ENCODE peak calls at places on chromosomes 11 and 22, in four cellular contexts. P is sigmoid colon; X is effector memory CD4-positive, alpha-beta T cell; C is WERI-Rb-1. S is an unnamed sample. For H3K36me3, the result is how much of the 10 kb centered on the place peaks cover.

GRCh38 chr11:1442163-1442562 is 44.4 kb downstream of the MOB2 start:
- DNase-seq in P (no peak), X (no peak), C (no peak), S (no peak)

GRCh38 chr11:95985174-95985808 is 61.4 kb upstream of the MTMR2 start:
- DNase-seq in X (no peak), C (no peak), P (no peak), S (no peak)

GRCh38 chr11:12222099-12222751 is 111.8 kb downstream of the MICAL2 start:
- DNase-seq in X (no peak), P (peak), C (peak), S (no peak)

GRCh38 chr11:29879560-29879959 is 137.3 kb downstream of the KCNA4 start:
- DNase-seq in C (no peak), X (no peak), P (no peak), S (no peak)

GRCh38 chr11:19910931-19911330 is 198.3 kb downstream of the NAV2 start:
- DNase-seq in C (no peak), P (no peak), X (no peak), S (no peak)

GRCh38 chr22:36846271-36846670 is 14.5 kb upstream of the NCF4 start:
- DNase-seq in X (no peak), C (no peak), P (no peak), S (no peak)

GRCh38 chr11:113874096-113874919 is 1.1 kb downstream of the USP28 start:
- DNase-seq in X (no peak), C (no peak), P (no peak), S (no peak)

GRCh38 chr22:49291169-49291568 is 536.5 kb downstream of the BRD1 start:
- DNase-seq in C (peak), P (no peak), X (no peak), S (no peak)

GRCh38 chr11:94932503-94932902 is 40.9 kb downstream of the CWC15 start:
- DNase-seq in C (no peak), X (no peak), P (no peak), S (no peak)

GRCh38 chr11:102780491-102780918 is at the start of gene MMP10:
- DNase-seq in C (no peak), P (no peak), X (no peak), S (no peak)

DNA sequence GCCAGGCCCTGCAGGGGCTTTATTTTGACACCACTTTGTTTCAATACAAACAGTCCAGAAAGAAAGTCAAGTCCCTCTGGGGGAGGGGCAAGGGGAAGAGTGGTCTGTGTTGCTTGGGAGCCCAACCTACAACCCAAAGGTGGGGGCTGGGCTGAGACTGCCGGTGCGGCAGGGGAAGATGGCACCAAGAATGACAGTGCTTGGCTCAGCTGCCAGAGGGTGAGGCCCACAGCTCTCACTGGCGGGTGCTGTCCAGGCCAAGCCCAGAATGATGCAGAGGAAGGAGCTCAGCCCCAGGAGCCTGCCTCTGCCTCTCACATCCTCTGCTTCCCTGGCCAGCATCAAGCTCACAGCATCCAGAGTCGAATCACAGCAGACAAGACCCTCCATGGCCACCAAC is 12.4 kb downstream of the ARFGAP2 start:
- DNase-seq in C (no peak), X (no peak), P (no peak), S (no peak)
- H3K36me3 ChIP-seq in C (half or more), X (half or more), P (half or more), S (under half)

GRCh38 chr22:24063986-24064385 is 52.9 kb downstream of the CABIN1 start:
- DNase-seq in P (peak), C (no peak), X (no peak), S (no peak)

GRCh38 chr22:24066872-24067271 is 55.8 kb downstream of the CABIN1 start:
- DNase-seq in X (no peak), C (no peak), P (peak), S (no peak)

GRCh38 chr22:24068377-24068680 is 57.2 kb downstream of the CABIN1 start:
- DNase-seq in C (no peak), X (no peak), P (peak), S (no peak)

GRCh38 chr22:24067587-24068376 is 56.7 kb downstream of the CABIN1 start:
- DNase-seq in P (peak), X (no peak), C (no peak), S (peak)

DNA sequence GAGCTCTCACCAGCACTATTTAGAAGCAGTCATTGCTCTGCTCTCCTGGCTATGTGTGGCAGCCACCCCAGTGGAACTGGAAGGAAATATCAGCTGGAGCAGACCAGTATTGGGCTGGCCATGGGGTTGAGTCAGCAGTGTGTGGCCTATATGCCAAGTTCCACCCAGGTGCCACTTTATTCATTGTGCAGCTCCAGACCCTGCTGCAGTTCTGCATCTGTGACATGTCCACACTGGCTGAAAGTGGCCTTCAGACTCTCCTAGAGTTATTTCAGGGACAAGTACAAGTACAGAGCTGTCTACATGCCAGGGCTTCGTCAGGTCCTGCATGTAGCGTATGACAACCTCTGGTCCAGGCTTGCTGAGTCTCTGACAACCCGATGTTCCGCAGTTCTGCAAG is 55.2 kb downstream of the CABIN1 start:
- DNase-seq in P (peak), C (no peak), X (no peak), S (no peak)
- H3K36me3 ChIP-seq in P (under half), C (half or more), X (half or more), S (under half)

GRCh38 chr22:50573491-50574382 is 4.5 kb downstream of the CPT1B start:
- DNase-seq in P (no peak), X (no peak), C (no peak), S (no peak)
- H3K36me3 ChIP-seq in P (under half), X (under half), C (under half), S (under half)

DNA sequence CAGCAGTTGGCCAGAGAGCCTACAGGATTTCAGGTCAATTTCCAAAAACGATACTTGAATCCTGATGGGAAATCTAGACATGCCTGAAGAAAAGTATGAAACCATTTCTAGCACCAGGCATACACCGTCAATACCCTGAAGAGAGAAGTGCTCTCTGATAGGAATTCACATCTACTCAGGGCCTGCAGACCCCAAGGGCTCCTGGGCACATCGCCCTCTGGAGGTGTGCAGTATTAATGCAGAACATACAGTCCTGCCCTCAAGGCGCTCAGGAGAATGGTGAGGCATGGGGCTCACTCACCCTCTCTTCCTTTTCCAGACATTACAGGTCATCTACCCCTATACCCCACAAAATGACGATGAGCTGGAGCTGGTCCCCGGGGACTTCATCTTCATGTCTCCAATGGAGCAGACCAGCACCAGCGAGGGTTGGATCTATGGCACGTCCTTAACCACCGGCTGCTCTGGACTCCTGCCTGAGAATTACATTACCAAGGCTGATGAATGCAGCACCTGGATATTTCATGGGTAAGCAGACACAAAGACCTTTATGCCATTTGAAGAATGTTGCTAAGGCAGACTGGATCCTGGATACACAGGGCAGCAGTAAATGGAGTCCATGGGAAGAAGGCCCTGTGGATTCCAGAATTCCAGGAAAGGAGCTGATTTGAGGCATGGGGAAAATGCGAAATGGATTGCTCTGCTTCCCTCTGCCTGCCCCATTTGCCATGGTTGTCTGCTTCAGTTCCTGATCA is 49.3 kb upstream of the CRTAM start:
- DNase-seq in C (no peak), P (no peak), X (no peak), S (no peak)
- H3K36me3 ChIP-seq in C (under half), P (under half), X (under half), S (under half)

GRCh38 chr22:39716534-39716933 is 146.0 kb downstream of the CACNA1I start:
- DNase-seq in C (no peak), P (no peak), X (no peak), S (no peak)

GRCh38 chr22:39718921-39719320 is 148.4 kb downstream of the CACNA1I start:
- DNase-seq in X (no peak), C (no peak), P (no peak), S (no peak)

GRCh38 chr22:39719559-39720450 is 149.3 kb downstream of the CACNA1I start:
- DNase-seq in C (no peak), P (no peak), X (no peak), S (no peak)

GRCh38 chr22:39717099-39717498 is 146.5 kb downstream of the CACNA1I start:
- DNase-seq in P (no peak), C (no peak), X (no peak), S (no peak)

GRCh38 chr22:39718206-39718605 is 147.7 kb downstream of the CACNA1I start:
- DNase-seq in X (no peak), C (no peak), P (no peak), S (peak)
- H3K36me3 ChIP-seq in X (under half), C (under half), P (under half), S (under half)

GRCh38 chr11:57332694-57333440 is 2.8 kb downstream of the SSRP1 start:
- DNase-seq in X (no peak), C (no peak), P (no peak), S (no peak)

GRCh38 chr11:57336111-57336666 is 497 bp upstream of the SSRP1 start:
- DNase-seq in P (no peak), X (no peak), C (no peak), S (no peak)

GRCh38 chr11:57338152-57338551 is at the start of gene P2RX3:
- DNase-seq in C (no peak), P (no peak), X (no peak), S (no peak)

GRCh38 chr11:57335343-57336110 is at the start of gene SSRP1:
- DNase-seq in P (peak), C (peak), X (peak), S (peak)

DNA sequence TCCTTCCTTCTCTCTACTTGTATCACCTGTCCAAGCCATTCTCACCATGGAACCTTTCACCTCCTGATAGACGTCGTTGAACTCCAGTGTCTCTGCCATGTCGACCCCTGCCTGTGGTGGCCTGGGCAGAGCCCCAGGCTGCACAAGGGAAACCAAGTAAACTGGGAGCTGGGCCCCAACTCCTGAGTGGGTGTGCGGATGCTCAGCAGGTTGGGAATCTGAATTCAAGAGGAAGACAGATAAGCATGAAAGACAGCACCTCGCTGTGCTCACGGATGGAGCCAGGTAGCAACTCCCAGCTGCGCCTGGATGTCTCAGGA is 709 bp downstream of the SSRP1 start:
- DNase-seq in C (no peak), P (no peak), X (no peak), S (no peak)
- H3K36me3 ChIP-seq in C (half or more), P (under half), X (under half), S (under half)

DNA sequence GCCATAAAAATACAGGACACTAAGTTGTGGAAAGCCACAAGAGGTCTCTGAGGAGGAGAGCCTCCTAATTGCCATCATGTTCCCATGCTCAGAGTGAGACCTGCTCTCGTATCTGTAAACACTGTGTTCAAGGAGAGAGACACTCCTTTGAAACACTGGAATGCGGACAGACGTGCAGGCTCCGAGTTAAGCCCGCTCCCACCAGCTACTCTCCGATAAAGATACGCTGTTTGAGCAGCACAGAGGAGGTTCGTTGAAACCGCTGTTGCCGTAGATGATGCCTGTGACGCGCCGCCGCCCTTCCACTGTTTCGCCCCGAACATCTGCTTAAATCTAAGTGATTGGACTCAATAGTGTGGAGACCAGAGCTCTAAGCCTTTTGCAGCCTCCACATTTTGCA is 25.1 kb downstream of the NUP50 start:
- DNase-seq in C (no peak), X (no peak), P (no peak), S (peak)
- H3K36me3 ChIP-seq in C (under half), X (under half), P (under half), S (under half)

GRCh38 chr22:17746916-17747315 is 27.4 kb downstream of the BID start:
- DNase-seq in C (no peak), X (no peak), P (no peak), S (no peak)
- H3K36me3 ChIP-seq in C (under half), X (under half), P (under half), S (under half)

S was measured in pancreas.